ENCODE peak calls at places on chromosome 15, in seven cellular contexts. Z, N, T, Y, B, I and W are unnamed samples.

GRCh38 chr15:87144775-87145174 is 1065.1 kb downstream of the AGBL1 start:
- DNase-seq in I (no peak), B (peak), T (no peak), Z (no peak), N (peak), Y (peak), W (no peak)

GRCh38 chr15:92648190-92648875 is 7.2 kb downstream of the FAM174B start:
- DNase-seq in N (no peak), Z (no peak), T (no peak), B (no peak), I (no peak), Y (no peak), W (no peak)

GRCh38 chr15:45858491-45858890 is 223.7 kb downstream of the SQOR start:
- DNase-seq in T (no peak), Y (no peak), N (no peak), I (no peak), Z (no peak), B (no peak), W (no peak)

GRCh38 chr15:64693134-64693533 is 82.3 kb downstream of the RBPMS2 start:
- DNase-seq in I (peak), T (no peak), N (peak), Y (peak), B (peak), Z (no peak), W (no peak)

GRCh38 chr15:73932381-73933191 is 6.3 kb downstream of the LOXL1 start:
- DNase-seq in Z (no peak), I (no peak), N (no peak), T (no peak), Y (no peak), B (no peak), W (no peak)

GRCh38 chr15:99096173-99096893 is 8.5 kb upstream of the SYNM start:
- DNase-seq in Z (no peak), I (no peak), B (no peak), N (no peak), Y (no peak), T (no peak), W (no peak)

GRCh38 chr15:100572362-100572983 is 29.5 kb downstream of the LINS1 start:
- DNase-seq in T (no peak), I (peak), Z (peak), N (no peak), Y (peak), B (peak), W (no peak)

GRCh38 chr15:78617131-78617915 is 3.5 kb downstream of the CHRNA3 start:
- DNase-seq in N (no peak), T (no peak), Y (no peak), I (no peak), B (no peak), Z (no peak), W (no peak)

GRCh38 chr15:26382416-26383086 is 390.3 kb downstream of the GABRB3 start:
- DNase-seq in Z (no peak), B (no peak), I (no peak), Y (no peak), N (no peak), T (no peak), W (no peak)

GRCh38 chr15:77139312-77139711 is 68.4 kb upstream of the TSPAN3 start:
- DNase-seq in I (peak), Y (no peak), T (no peak), Z (no peak), N (no peak), B (no peak), W (no peak)

GRCh38 chr15:63019539-63020109 is 22.9 kb upstream of the TPM1 start:
- DNase-seq in B (peak), Y (peak), N (peak), Z (no peak), T (no peak), I (peak), W (no peak)

GRCh38 chr15:40093224-40093842 is 15.3 kb downstream of the BMF start:
- DNase-seq in B (no peak), Z (no peak), Y (no peak), T (no peak), I (peak), N (no peak), W (no peak)

GRCh38 chr15:95784508-95784907 is 546.0 kb upstream of the NR2F2 start:
- DNase-seq in Z (no peak), N (no peak), I (no peak), Y (no peak), B (no peak), T (no peak), W (no peak)

GRCh38 chr15:52331490-52332240 is 36.1 kb upstream of the MYO5C start:
- DNase-seq in Y (peak), T (peak), I (peak), N (peak), Z (peak), B (peak), W (peak)

GRCh38 chr15:89495638-89496145 is 691 bp downstream of the RHCG start:
- DNase-seq in Z (no peak), T (no peak), B (no peak), Y (no peak), I (no peak), N (no peak), W (no peak)

GRCh38 chr15:21261965-21262850 is 178.1 kb downstream of the POTEB3 start:
- DNase-seq in I (no peak), Y (peak), T (no peak), N (no peak), Z (no peak), B (no peak), W (no peak)

GRCh38 chr15:82823049-82823448 is 13.6 kb downstream of the WHAMM start:
- DNase-seq in I (no peak), N (no peak), Z (no peak), T (no peak), Y (no peak), B (no peak), W (no peak)

GRCh38 chr15:65248506-65248905 is 37.2 kb upstream of the CILP start:
- DNase-seq in Z (no peak), N (no peak), I (no peak), B (no peak), T (no peak), Y (no peak), W (no peak)

GRCh38 chr15:64807051-64807749 is 18.2 kb downstream of the PIF1 start:
- DNase-seq in Y (no peak), Z (no peak), B (no peak), T (no peak), I (no peak), N (no peak), W (no peak)

GRCh38 chr15:56320861-56321260 is 44.4 kb upstream of the TEX9 start:
- DNase-seq in N (peak), Y (no peak), B (no peak), Z (no peak), T (no peak), I (no peak), W (no peak)

GRCh38 chr15:91413142-91413541 is 313.1 kb downstream of the SV2B start:
- DNase-seq in Y (no peak), B (no peak), Z (no peak), N (peak), I (peak), T (no peak), W (no peak)

GRCh38 chr15:75625542-75626347 is at the start of gene SNUPN:
- DNase-seq in Z (peak), T (peak), B (peak), N (peak), Y (peak), I (peak), W (peak)

GRCh38 chr15:78243076-78243475 is 8.7 kb upstream of the ACSBG1 start:
- DNase-seq in I (no peak), Y (no peak), N (no peak), Z (no peak), T (no peak), B (no peak), W (no peak)

GRCh38 chr15:74901612-74902063 is 5.0 kb downstream of the FAM219B start:
- DNase-seq in N (no peak), B (peak), T (peak), Z (peak), Y (peak), I (peak), W (peak)

GRCh38 chr15:90683371-90683770 is 33.8 kb upstream of the BLM start:
- DNase-seq in Z (no peak), T (no peak), I (no peak), N (no peak), Y (no peak), B (no peak), W (no peak)

GRCh38 chr15:73051402-73051810 is 857 bp upstream of the NEO1 start:
- DNase-seq in N (no peak), T (peak), B (no peak), Y (peak), I (no peak), Z (no peak), W (no peak)

GRCh38 chr15:73607405-73607804 is 25.8 kb downstream of the NPTN start:
- DNase-seq in N (no peak), B (no peak), T (no peak), Z (no peak), I (no peak), Y (no peak), W (no peak)

GRCh38 chr15:75348563-75349350 is 1.9 kb downstream of the NEIL1 start:
- DNase-seq in B (no peak), N (no peak), Y (no peak), I (no peak), Z (no peak), T (peak), W (no peak)

GRCh38 chr15:25332306-25332705 is 106.5 kb downstream of the UBE3A start:
- DNase-seq in B (no peak), I (no peak), T (no peak), Z (no peak), Y (no peak), N (no peak), W (no peak)

GRCh38 chr15:39331584-39331983 is 249.3 kb upstream of the THBS1 start:
- DNase-seq in B (no peak), Y (no peak), T (no peak), I (no peak), N (peak), Z (no peak), W (no peak)

DNA sequence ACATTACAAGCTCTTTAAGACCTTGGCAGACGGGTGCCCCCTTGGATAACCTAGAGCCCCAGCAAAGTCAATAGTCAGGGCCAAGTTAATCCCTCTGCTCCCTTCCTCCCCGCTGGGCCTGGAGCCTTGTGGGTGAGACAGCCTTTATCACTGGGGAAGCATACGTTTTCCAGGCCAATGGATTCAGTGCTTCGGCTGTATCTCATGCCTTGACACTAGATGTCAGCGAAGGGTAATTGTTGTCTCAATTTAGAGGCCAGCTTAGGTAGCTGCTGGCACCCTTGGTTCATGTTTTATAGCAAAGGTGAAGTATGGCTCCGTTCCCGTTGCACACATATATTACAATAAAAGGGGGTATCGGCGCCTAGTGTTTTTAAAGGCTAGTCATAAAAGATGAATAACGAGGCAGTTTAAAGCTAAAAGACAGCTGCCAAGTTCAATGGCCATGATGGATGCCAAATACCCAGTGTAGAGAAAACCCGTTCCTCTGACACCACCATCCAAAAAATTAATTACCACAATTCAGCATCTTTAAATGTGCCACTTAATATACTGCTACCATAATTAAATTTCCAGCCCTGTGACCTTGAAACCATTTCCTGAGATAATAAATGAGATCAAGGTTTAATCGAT is 52.3 kb upstream of the BNIP2 start:
- DNase-seq in T (peak), B (peak), Y (peak), I (peak), N (peak), Z (peak), W (no peak)
- TF ChIP-seq CTCF in T (peak), B (no peak), Y (peak), I (peak), N (peak), Z (peak), W (no peak)

GRCh38 chr15:66831801-66832390 is 129.9 kb downstream of the SMAD6 start:
- DNase-seq in B (no peak), N (no peak), Z (no peak), T (no peak), Y (no peak), I (no peak), W (no peak)
- TF ChIP-seq CTCF in B (no peak), N (no peak), Z (no peak), T (no peak), Y (no peak), I (no peak), W (no peak)

DNA sequence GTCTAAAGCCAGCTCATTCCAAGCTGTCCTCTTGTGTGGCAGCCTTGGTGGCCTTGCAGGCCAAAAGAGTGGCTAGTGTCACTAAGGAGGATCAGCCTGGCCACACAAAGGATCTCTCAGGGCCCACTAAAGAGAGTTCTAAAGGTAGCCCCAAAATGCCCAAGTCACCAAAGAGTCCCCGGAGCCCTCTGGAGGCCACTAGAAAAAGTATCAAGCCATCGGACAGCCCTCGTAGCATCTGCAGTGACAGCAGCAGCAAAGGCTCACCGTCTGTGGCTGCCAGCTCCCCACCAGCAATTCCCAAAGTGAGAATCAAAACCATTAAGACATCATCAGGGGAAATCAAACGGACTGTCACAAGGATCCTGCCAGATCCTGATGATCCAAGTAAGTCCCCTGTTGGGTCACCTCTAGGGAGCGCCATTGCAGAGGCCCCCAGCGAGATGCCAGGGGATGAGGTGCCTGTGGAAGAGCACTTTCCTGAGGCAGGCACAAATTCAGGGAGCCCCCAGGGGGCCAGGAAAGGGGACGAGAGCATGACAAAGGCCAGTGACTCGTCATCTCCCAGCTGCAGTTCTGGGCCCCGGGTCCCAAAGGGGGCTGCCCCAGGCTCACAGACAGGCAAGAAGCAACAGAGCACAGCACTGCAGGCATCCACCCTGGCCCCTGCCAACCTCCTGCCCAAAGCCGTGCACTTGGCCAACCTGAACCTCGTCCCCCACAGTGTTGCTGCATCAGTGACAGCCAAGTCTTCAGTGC is 33.5 kb upstream of the ALPK3 start:
- DNase-seq in I (no peak), Y (no peak), N (no peak), Z (no peak), B (no peak), T (no peak), W (peak)
- TF ChIP-seq CTCF in I (no peak), Y (no peak), N (no peak), Z (peak), B (no peak), T (no peak), W (no peak)

GRCh38 chr15:58080398-58080797 is 14.9 kb upstream of the ALDH1A2 start:
- DNase-seq in B (no peak), I (no peak), Y (no peak), Z (no peak), N (no peak), T (no peak), W (no peak)

GRCh38 chr15:58074452-58074851 is 8.9 kb upstream of the ALDH1A2 start:
- DNase-seq in N (no peak), T (no peak), I (no peak), Y (no peak), B (no peak), Z (no peak), W (no peak)

GRCh38 chr15:58078591-58078990 is 13.1 kb upstream of the ALDH1A2 start:
- DNase-seq in Z (no peak), B (no peak), I (peak), Y (no peak), T (no peak), N (no peak), W (no peak)

GRCh38 chr15:58081446-58081845 is 15.9 kb upstream of the ALDH1A2 start:
- DNase-seq in T (no peak), Z (no peak), Y (no peak), B (no peak), I (peak), N (no peak), W (no peak)

DNA sequence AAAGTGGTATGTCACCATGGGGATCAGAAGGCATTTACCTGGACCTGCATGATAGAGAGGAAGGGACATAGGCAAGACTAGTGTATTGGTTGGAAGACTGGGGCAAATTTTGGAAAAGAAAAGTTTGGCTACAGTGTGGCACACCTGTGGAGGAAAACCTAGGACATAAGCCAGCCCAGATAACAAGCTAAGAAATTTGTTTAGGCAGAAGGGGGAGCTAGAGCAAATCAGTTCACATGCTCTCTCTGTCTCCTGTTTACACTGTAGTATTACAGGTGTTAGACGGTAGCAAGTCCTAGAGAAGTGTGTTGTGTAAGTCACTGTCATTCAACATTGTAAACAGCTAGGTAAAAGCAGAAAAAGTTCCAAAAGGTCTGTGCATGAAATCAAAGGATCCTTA is 11.9 kb upstream of the ALDH1A2 start:
- DNase-seq in Z (no peak), N (no peak), T (no peak), I (peak), B (peak), Y (no peak), W (no peak)
- TF ChIP-seq CTCF in Z (no peak), N (peak), T (peak), I (peak), B (peak), Y (peak), W (no peak)

DNA sequence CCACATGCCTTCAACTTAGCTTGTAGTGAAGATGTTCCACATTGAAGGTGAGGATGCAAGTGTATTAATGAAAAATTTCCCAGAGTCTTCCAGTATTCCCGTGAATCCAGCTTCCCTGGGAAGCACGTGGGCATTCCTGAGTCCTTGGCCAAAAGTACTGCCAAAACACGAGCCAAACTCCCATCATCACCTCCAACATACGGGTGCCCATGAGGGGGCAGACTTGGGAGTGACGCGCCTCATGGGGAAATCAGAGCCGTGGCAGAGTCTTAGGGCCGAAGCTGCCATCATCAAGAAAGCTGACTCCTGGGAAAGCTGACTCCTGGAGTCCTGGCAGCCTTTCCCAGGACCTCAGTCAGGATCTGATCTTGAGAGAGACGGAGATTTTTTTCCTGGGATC is 20.1 kb upstream of the TM2D3 start:
- DNase-seq in B (peak), N (no peak), Y (no peak), T (no peak), Z (no peak), I (peak), W (no peak)
- TF ChIP-seq CTCF in B (no peak), N (no peak), Y (no peak), T (no peak), Z (no peak), I (no peak), W (no peak)

GRCh38 chr15:58221591-58222241 is 83.5 kb downstream of the AQP9 start:
- DNase-seq in Y (no peak), T (peak), I (peak), B (peak), N (no peak), Z (peak), W (peak)
- TF ChIP-seq CTCF in Y (peak), T (peak), I (peak), B (peak), N (peak), Z (peak), W (no peak)

GRCh38 chr15:69046781-69047180 is 32.3 kb downstream of the NOX5 start:
- DNase-seq in I (no peak), Y (no peak), Z (no peak), B (no peak), N (no peak), T (no peak), W (no peak)

GRCh38 chr15:69042531-69042930 is 28.0 kb downstream of the NOX5 start:
- DNase-seq in I (no peak), T (no peak), Y (no peak), N (no peak), B (no peak), Z (no peak), W (no peak)

GRCh38 chr15:69049976-69050375 is 35.5 kb downstream of the NOX5 start:
- DNase-seq in N (no peak), Z (no peak), T (no peak), B (no peak), I (no peak), Y (no peak), W (no peak)

GRCh38 chr15:69044899-69045298 is 30.4 kb downstream of the NOX5 start:
- DNase-seq in T (no peak), N (peak), I (peak), Y (peak), B (peak), Z (peak), W (no peak)

DNA sequence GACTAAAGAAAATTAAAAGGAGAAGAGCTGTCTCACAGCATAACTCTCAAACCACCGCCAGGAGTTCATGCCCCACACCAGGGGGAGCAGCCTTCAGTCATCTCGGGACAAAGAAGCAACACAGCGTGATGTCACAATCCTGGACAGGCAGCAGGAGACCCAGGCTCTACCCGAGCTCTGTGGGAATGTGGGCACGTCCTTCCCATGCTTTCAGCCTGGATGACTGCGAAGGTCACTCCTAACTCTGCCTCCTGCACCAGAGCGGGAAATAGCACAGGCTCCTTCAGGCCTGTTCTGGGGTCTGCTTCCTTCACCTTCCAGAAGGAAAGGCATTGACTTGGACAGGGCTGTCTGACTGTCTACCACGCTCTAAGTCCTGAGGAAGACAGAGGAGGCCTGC is 31.3 kb downstream of the NOX5 start:
- DNase-seq in Z (peak), I (no peak), T (no peak), B (peak), N (peak), Y (peak), W (no peak)
- TF ChIP-seq CTCF in Z (peak), I (no peak), T (no peak), B (peak), N (peak), Y (peak), W (no peak)